ENCODE peak calls at places on chromosomes 3 and 15, in nine cellular contexts. W is GM23338; I is transverse colon; S is endothelial cell; X is CD8-positive, alpha-beta T cell; E is AG10803; Y is testis; L is BE2C; P is B cell. O is an unnamed sample.
A peak's percentile ranks its signal among the peaks of the same experiment; 100 is the strongest.

GRCh38 chr15:45187894-45188830 is at the start of gene SHF:
- DNase-seq in Y (peak; percentile 80), L (peak; percentile 91), P (peak; percentile 79), I (peak; percentile 71), S (peak; percentile 50), E (peak; percentile 29), W (peak; percentile 75), X (peak; percentile 74), O (peak; percentile 80)

GRCh38 chr3:177322846-177323245 is 125.6 kb upstream of the TBL1XR1 start:
- DNase-seq in W (no peak), L (no peak), P (no peak), E (no peak), X (no peak), I (no peak), Y (no peak), S (no peak), O (no peak)

GRCh38 chr3:104908761-104909160 is 457.9 kb upstream of the ALCAM start:
- DNase-seq in I (no peak), W (peak; percentile 14), X (no peak), L (no peak), S (no peak), E (peak; percentile 3), Y (no peak), P (no peak), O (no peak)

GRCh38 chr3:136954980-136955780 is 2.6 kb upstream of the IL20RB start:
- DNase-seq in P (no peak), X (no peak), L (no peak), W (peak; percentile 36), E (peak; percentile 29), I (no peak), S (no peak), Y (no peak), O (no peak)

GRCh38 chr3:3134750-3135448 is 8.2 kb downstream of the TRNT1 start:
- DNase-seq in I (no peak), X (no peak), L (no peak), P (no peak), Y (no peak), S (no peak), W (no peak), E (peak; percentile 33), O (no peak)

GRCh38 chr15:91941871-91942270 is 88.4 kb downstream of the SLCO3A1 start:
- DNase-seq in S (no peak), X (no peak), P (no peak), I (no peak), W (no peak), E (peak; percentile 9), Y (no peak), L (no peak), O (no peak)

GRCh38 chr15:67915374-67916050 is 75.7 kb upstream of the RNU6-1 start:
- DNase-seq in X (no peak), E (no peak), Y (peak; percentile 51), I (peak; percentile 77), P (no peak), S (no peak), W (peak; percentile 56), L (no peak), O (peak; percentile 35)

GRCh38 chr3:43894176-43895049 is 203.7 kb downstream of the ABHD5 start:
- DNase-seq in X (no peak), E (peak; percentile 71), P (peak; percentile 79), S (peak; percentile 75), Y (peak; percentile 85), L (peak; percentile 75), W (peak; percentile 85), I (peak; percentile 37), O (peak; percentile 81)

GRCh38 chr3:192957441-192957951 is 39.8 kb upstream of the MB21D2 start:
- DNase-seq in S (no peak), P (no peak), Y (no peak), E (peak; percentile 93), W (no peak), X (no peak), I (peak; percentile 11), L (no peak), O (no peak)

GRCh38 chr3:195540031-195540430 is 3.1 kb downstream of the PPP1R2 start:
- DNase-seq in L (no peak), E (no peak), I (no peak), Y (no peak), S (no peak), X (no peak), W (no peak), P (no peak), O (no peak)

DNA sequence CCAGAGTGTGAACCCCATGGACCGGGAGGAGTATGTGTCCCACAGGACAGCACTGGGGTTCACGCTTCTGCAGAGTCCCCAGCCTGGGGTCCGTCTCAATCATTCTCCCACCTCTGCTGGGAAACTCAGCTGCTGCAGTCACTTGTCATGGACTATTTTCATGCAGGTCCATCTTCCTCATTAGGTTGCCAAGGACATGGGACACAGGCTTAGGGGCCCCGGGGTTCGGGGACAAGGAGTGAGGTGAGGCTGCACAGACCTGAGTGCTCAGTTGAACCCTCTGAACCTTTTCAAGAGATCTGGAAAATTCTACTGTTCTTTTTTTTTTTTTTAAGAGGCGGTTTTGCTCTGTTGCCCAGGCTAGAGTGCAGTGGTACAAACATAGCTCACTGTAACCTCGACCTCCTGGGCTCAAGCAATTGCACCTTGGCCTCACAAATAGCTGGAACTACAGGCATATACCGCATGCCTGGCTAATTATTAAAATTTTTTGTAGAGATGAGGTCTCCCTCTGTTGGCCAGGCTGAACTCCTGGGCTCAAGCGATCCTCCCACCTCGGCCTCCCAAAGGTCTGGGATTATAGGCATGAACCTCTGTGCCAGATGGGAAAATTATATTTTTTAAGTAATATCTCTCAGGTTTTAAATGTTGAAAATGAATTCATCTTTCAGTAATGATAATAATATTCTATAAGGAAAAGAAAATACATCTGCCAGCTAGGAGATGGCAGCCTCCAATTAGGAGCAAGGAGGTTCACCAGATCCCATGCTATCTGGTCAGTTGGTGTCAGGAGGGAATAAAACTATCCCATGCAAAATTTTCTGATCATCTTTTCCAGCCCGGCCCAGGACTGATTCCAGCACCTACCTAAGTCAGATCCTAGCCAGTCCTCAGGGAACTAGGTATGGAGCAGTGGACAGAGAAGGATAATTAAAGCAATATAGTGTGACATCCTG is 45.2 kb downstream of the RPN1 start:
- DNase-seq in I (no peak), S (no peak), W (no peak), Y (no peak), L (no peak), X (no peak), P (no peak), E (no peak), O (no peak)
- TF ChIP-seq CTCF in I (no peak), S (no peak), W (no peak), Y (no peak), L (peak; percentile 8), X (no peak), P (no peak), E (no peak), O (no peak)

GRCh38 chr3:57009367-57009766 is 51.1 kb upstream of the SPATA12 start:
- DNase-seq in W (no peak), S (no peak), L (no peak), P (no peak), X (no peak), I (no peak), E (peak; percentile 69), Y (no peak), O (no peak)

GRCh38 chr3:57006048-57006709 is 54.3 kb upstream of the SPATA12 start:
- DNase-seq in L (no peak), W (peak; percentile 23), P (no peak), E (peak; percentile 12), S (no peak), Y (no peak), X (no peak), I (no peak), O (peak; percentile 21)

GRCh38 chr3:57007513-57008415 is 52.7 kb upstream of the SPATA12 start:
- DNase-seq in X (no peak), Y (peak; percentile 78), I (peak; percentile 56), E (peak; percentile 90), L (no peak), W (peak; percentile 28), P (no peak), S (no peak), O (no peak)

GRCh38 chr3:57004154-57004730 is 56.2 kb upstream of the SPATA12 start:
- DNase-seq in W (no peak), E (no peak), L (no peak), S (no peak), Y (no peak), P (no peak), I (no peak), X (no peak), O (no peak)

GRCh38 chr3:57006949-57007419 is 53.5 kb upstream of the SPATA12 start:
- DNase-seq in E (peak; percentile 72), Y (no peak), P (no peak), I (no peak), X (no peak), W (peak; percentile 67), S (peak; percentile 30), L (no peak), O (peak; percentile 36)
- TF ChIP-seq CTCF in E (peak; percentile 34), Y (no peak), P (no peak), I (no peak), X (no peak), W (peak; percentile 81), S (peak; percentile 12), L (no peak), O (peak; percentile 33)

GRCh38 chr3:65433480-65433879 is 605.2 kb downstream of the MAGI1 start:
- DNase-seq in I (no peak), P (no peak), L (no peak), S (no peak), W (no peak), X (no peak), Y (no peak), E (no peak), O (no peak)

GRCh38 chr3:65436580-65436979 is 602.1 kb downstream of the MAGI1 start:
- DNase-seq in W (peak; percentile 48), E (no peak), I (no peak), Y (peak; percentile 15), L (peak; percentile 77), P (no peak), X (no peak), S (peak; percentile 49), O (peak; percentile 45)

GRCh38 chr3:65438096-65438495 is 600.6 kb downstream of the MAGI1 start:
- DNase-seq in S (no peak), L (no peak), X (no peak), P (no peak), W (no peak), E (no peak), I (no peak), Y (no peak), O (no peak)

DNA sequence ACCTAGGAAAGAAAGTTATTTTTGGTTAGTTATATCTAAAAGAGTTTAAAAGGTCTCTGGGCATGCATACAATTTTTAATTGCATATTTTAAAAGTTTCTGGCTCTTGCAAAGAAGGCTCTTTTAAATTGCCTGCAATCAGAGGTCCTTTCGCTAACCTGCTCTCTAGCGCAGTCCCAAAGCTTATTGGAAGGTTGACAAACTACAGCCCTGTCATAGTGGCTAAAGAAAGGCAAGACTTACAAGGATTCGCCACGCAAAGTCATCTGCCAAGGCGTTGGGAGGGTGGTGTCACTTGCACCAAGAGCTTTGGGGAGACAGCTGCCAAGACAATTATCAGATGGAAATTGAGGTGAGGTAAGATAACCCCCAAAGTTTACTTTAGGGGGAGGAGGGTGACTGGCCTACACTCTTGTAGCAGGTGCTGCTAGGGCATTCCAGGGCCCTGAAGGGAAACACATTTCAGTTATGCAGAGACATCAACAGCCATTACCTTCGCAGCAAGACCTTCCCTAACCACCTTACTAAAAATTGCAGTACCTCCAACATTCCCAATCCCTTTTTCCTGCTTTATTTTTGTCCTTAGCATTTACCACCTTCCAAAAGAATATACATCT is 606.2 kb downstream of the MAGI1 start:
- DNase-seq in Y (no peak), E (no peak), X (no peak), S (no peak), I (no peak), P (no peak), W (peak; percentile 18), L (no peak), O (no peak)
- TF ChIP-seq CTCF in Y (no peak), E (no peak), X (no peak), S (no peak), I (no peak), P (no peak), W (no peak), L (no peak), O (no peak)

GRCh38 chr3:98068824-98069223 is 18.1 kb upstream of the OR5AC2 start:
- DNase-seq in P (no peak), S (no peak), L (no peak), I (no peak), W (peak; percentile 50), X (no peak), E (no peak), Y (no peak), O (no peak)
- TF ChIP-seq CTCF in P (no peak), S (peak; percentile 71), L (peak; percentile 27), I (no peak), W (peak; percentile 65), X (no peak), E (no peak), Y (no peak), O (peak; percentile 22)